ENCODE peak calls at places on chromosomes 1 and 21, in four cellular contexts. A is OCI-LY7, R is pulmonary artery endothelial cell, M is fibroblast of mammary gland. V is an unnamed sample.

GRCh38 chr21:35252831-35253230 is 203.7 kb upstream of the RUNX1 start:
- DNase-seq in M (peak; percentile 80), R (no peak), A (no peak), V (no peak)

GRCh38 chr1:45008076-45008475 is 3.0 kb downstream of the HECTD3 start:
- DNase-seq in R (no peak), A (no peak), M (no peak), V (no peak)

GRCh38 chr1:28910379-28911125 is 3.8 kb upstream of the EPB41 start:
- DNase-seq in R (no peak), A (no peak), M (no peak), V (no peak)

GRCh38 chr1:37410080-37410479 is 64.3 kb upstream of the ZC3H12A start:
- DNase-seq in R (no peak), A (no peak), M (no peak), V (no peak)

GRCh38 chr1:16072616-16073484 is 601 bp downstream of the FAM131C start:
- DNase-seq in M (no peak), A (no peak), R (no peak), V (no peak)

GRCh38 chr1:33482412-33482811 is 10.0 kb downstream of the ZSCAN20 start:
- DNase-seq in A (no peak), M (no peak), R (no peak), V (no peak)

GRCh38 chr1:94801919-94802546 is 18.1 kb upstream of the SLC44A3 start:
- DNase-seq in R (peak; percentile 24), M (peak; percentile 94), A (peak; percentile 37), V (peak; percentile 90)

GRCh38 chr21:39033878-39034589 is 149.2 kb downstream of the PSMG1 start:
- DNase-seq in A (no peak), R (no peak), M (no peak), V (no peak)

GRCh38 chr1:26350701-26351590 is 3.0 kb downstream of the CRYBG2 start:
- DNase-seq in A (no peak), R (peak; percentile 46), M (peak; percentile 15), V (peak; percentile 49)

GRCh38 chr1:183019860-183020259 is 3.4 kb upstream of the LAMC1 start:
- DNase-seq in R (peak; percentile 73), M (peak; percentile 52), A (no peak), V (peak; percentile 66)

GRCh38 chr1:165924096-165924495 is 96.7 kb downstream of the UCK2 start:
- DNase-seq in R (no peak), A (no peak), M (no peak), V (peak; percentile 36)

GRCh38 chr1:190453550-190453949 is 24.1 kb downstream of the BRINP3 start:
- DNase-seq in M (no peak), R (no peak), A (peak; percentile 8), V (peak; percentile 26)

GRCh38 chr1:96756789-96757188 is 35.2 kb downstream of the PTBP2 start:
- DNase-seq in A (no peak), R (no peak), M (peak; percentile 11), V (peak; percentile 16)

GRCh38 chr1:227131193-227131592 is 187.1 kb downstream of the CDC42BPA start:
- DNase-seq in R (peak; percentile 5), M (peak; percentile 56), A (peak; percentile 19), V (peak; percentile 66)

GRCh38 chr21:43997766-43998742 is 14.1 kb upstream of the TRAPPC10 start:
- DNase-seq in M (no peak), R (no peak), A (no peak), V (no peak)

GRCh38 chr1:21644906-21645305 is 24.3 kb downstream of the RAP1GAP start:
- DNase-seq in M (no peak), R (no peak), A (no peak), V (no peak)

GRCh38 chr1:6099787-6100765 is 54.4 kb downstream of the KCNAB2 start:
- DNase-seq in M (no peak), A (peak; percentile 10), R (no peak), V (peak; percentile 4)

GRCh38 chr1:36710901-36711300 is 228.2 kb upstream of the CSF3R start:
- DNase-seq in A (no peak), R (no peak), M (no peak), V (no peak)

GRCh38 chr1:10639301-10640078 is 157.0 kb downstream of the CASZ1 start:
- DNase-seq in M (peak; percentile 6), A (no peak), R (no peak), V (peak; percentile 18)

GRCh38 chr1:39139723-39140360 is 64.7 kb upstream of the MACF1 start:
- DNase-seq in A (no peak), R (no peak), M (no peak), V (no peak)

GRCh38 chr1:10338047-10338446 is 60.8 kb upstream of the PGD start:
- DNase-seq in R (peak; percentile 20), M (peak; percentile 51), A (peak; percentile 59), V (peak; percentile 60)

GRCh38 chr1:244992833-244993232 is 128.5 kb upstream of the HNRNPU start:
- DNase-seq in M (peak; percentile 28), R (no peak), A (no peak), V (no peak)

GRCh38 chr1:200392625-200393185 is 17.1 kb downstream of the ZNF281 start:
- DNase-seq in R (no peak), A (no peak), M (no peak), V (no peak)

GRCh38 chr1:89598450-89599331 is 34.2 kb upstream of the LRRC8C start:
- DNase-seq in A (peak; percentile 50), R (no peak), M (peak; percentile 53), V (peak; percentile 69)

GRCh38 chr1:50060279-50060678 is 36.5 kb upstream of the AGBL4 start:
- DNase-seq in R (no peak), A (no peak), M (peak; percentile 6), V (no peak)

GRCh38 chr1:46630719-46631118 is 14.1 kb upstream of the MOB3C start:
- DNase-seq in M (no peak), R (no peak), A (no peak), V (no peak)

GRCh38 chr1:166920561-166921475 is 44.8 kb upstream of the TADA1 start:
- DNase-seq in R (no peak), A (no peak), M (no peak), V (peak; percentile 3)

GRCh38 chr1:93841771-93842170 is 37.2 kb downstream of the DNTTIP2 start:
- DNase-seq in M (no peak), A (no peak), R (no peak), V (no peak)

GRCh38 chr1:78032964-78033796 is 12.6 kb upstream of the GIPC2 start:
- DNase-seq in M (no peak), A (no peak), R (no peak), V (peak; percentile 51)

GRCh38 chr21:33856893-33857527 is 58.6 kb downstream of the ATP5PO start:
- DNase-seq in M (no peak), R (no peak), A (no peak), V (no peak)

GRCh38 chr1:107883562-107883961 is 81.4 kb downstream of the VAV3 start:
- DNase-seq in M (no peak), R (no peak), A (no peak), V (peak; percentile 21)